ENCODE peak calls at places on chromosomes 16 and 17, in six cellular contexts. R is thoracic aorta, W is heart left ventricle, B is pancreas, O is AG04450, G is MM.1S. Q is an unnamed sample.

GRCh38 chr17:34314279-34314678 is 5.0 kb upstream of the CCL8 start:
- DNase-seq in W (no peak), G (peak), O (no peak), R (no peak), B (no peak), Q (no peak)

GRCh38 chr16:25135239-25135878 is 23.8 kb downstream of the LCMT1 start:
- DNase-seq in O (peak), G (no peak), B (no peak), W (no peak), R (no peak), Q (no peak)

GRCh38 chr17:28578246-28579195 is 1.8 kb upstream of the ALDOC start:
- DNase-seq in W (no peak), R (no peak), B (no peak), G (no peak), O (no peak), Q (no peak)

GRCh38 chr17:43351686-43352085 is 47.1 kb upstream of the ARL4D start:
- DNase-seq in R (no peak), G (no peak), O (no peak), B (no peak), W (no peak), Q (no peak)

GRCh38 chr16:29925173-29925804 is 737 bp downstream of the KCTD13 start:
- DNase-seq in B (no peak), G (no peak), O (no peak), W (no peak), R (no peak), Q (no peak)

GRCh38 chr17:9116861-9117568 is 95.7 kb downstream of the NTN1 start:
- DNase-seq in B (no peak), W (no peak), O (no peak), G (no peak), R (no peak), Q (no peak)

GRCh38 chr17:31327534-31328526 is 6.4 kb upstream of the EVI2A start:
- DNase-seq in G (no peak), R (no peak), W (no peak), O (peak), B (no peak), Q (no peak)

GRCh38 chr16:29810699-29811169 is 1.3 kb upstream of the PRRT2 start:
- DNase-seq in O (no peak), R (no peak), W (no peak), B (no peak), G (no peak), Q (peak)

GRCh38 chr16:87240211-87241134 is 76.7 kb downstream of the C16orf95 start:
- DNase-seq in W (no peak), O (no peak), G (no peak), B (no peak), R (no peak), Q (no peak)

GRCh38 chr16:17448640-17449638 is 21.8 kb downstream of the XYLT1 start:
- DNase-seq in W (peak), O (no peak), R (no peak), B (peak), G (no peak), Q (no peak)

GRCh38 chr16:1862394-1862793 is 9.6 kb downstream of the MEIOB start:
- DNase-seq in O (no peak), W (no peak), R (no peak), B (no peak), G (no peak), Q (no peak)

GRCh38 chr16:1865902-1866690 is 5.9 kb downstream of the MEIOB start:
- DNase-seq in G (no peak), R (no peak), W (no peak), O (no peak), B (no peak), Q (no peak)

GRCh38 chr16:1861730-1862129 is 10.2 kb downstream of the MEIOB start:
- DNase-seq in R (no peak), O (no peak), B (no peak), W (no peak), G (no peak), Q (no peak)

GRCh38 chr16:1859650-1860049 is 12.3 kb downstream of the MEIOB start:
- DNase-seq in G (no peak), B (no peak), O (no peak), R (no peak), W (no peak), Q (peak)

DNA sequence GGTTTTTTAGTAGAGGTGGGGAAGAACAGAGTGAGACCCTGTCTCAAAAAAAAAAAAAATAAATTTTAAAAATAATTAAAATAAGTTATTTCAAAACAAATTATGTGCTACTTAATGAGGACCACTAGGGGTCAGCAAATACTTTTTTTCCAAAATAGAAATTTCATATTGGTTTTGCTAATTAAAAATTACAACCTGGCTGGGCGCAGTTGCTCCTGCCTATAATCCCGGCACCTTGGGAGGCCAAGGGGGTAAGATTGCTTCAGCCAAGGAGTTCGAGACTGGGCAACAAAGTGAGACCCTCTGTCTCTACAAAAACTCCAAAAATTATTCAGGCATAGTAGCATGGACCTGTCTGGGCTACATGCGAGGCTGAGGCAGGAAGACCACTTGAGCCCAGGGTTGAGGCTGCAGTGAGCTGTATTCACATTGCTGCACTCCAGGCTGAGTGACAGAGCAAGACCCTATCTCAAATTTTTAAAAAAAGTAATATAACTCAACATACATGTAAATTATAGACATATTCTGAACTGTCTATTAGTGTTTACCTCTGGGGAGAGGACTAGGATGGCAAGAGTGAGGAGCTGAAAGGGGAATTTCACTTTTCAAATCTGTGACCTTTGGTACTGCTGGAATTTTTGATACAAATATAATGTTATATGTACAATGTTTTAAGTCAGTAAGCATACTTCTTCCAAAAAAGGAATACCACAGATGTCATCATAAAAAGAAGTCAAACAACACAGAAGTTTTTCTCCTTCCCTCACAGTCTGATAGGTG is 8.1 kb downstream of the MEIOB start:
- DNase-seq in O (no peak), B (no peak), W (no peak), G (peak), R (no peak), Q (no peak)
- TF ChIP-seq CTCF in O (peak), B (peak), W (peak), G (peak), R (peak), Q (peak)

GRCh38 chr17:37360632-37361031 is 15.2 kb upstream of the C17orf78 start:
- DNase-seq in W (no peak), G (no peak), B (no peak), R (no peak), O (no peak), Q (no peak)

GRCh38 chr17:37359682-37360188 is 16.1 kb upstream of the C17orf78 start:
- DNase-seq in R (peak), O (no peak), G (no peak), B (no peak), W (no peak), Q (no peak)

GRCh38 chr17:37361543-37361942 is 14.2 kb upstream of the C17orf78 start:
- DNase-seq in W (no peak), O (no peak), B (no peak), R (no peak), G (no peak), Q (no peak)

GRCh38 chr17:37358098-37358829 is 17.5 kb upstream of the C17orf78 start:
- DNase-seq in O (no peak), R (peak), B (peak), W (no peak), G (peak), Q (peak)

GRCh38 chr17:37358830-37359681 is 16.7 kb upstream of the C17orf78 start:
- DNase-seq in R (peak), W (peak), B (peak), G (peak), O (peak), Q (peak)
- TF ChIP-seq CTCF in R (no peak), W (peak), B (peak), G (peak), O (peak), Q (peak)

DNA sequence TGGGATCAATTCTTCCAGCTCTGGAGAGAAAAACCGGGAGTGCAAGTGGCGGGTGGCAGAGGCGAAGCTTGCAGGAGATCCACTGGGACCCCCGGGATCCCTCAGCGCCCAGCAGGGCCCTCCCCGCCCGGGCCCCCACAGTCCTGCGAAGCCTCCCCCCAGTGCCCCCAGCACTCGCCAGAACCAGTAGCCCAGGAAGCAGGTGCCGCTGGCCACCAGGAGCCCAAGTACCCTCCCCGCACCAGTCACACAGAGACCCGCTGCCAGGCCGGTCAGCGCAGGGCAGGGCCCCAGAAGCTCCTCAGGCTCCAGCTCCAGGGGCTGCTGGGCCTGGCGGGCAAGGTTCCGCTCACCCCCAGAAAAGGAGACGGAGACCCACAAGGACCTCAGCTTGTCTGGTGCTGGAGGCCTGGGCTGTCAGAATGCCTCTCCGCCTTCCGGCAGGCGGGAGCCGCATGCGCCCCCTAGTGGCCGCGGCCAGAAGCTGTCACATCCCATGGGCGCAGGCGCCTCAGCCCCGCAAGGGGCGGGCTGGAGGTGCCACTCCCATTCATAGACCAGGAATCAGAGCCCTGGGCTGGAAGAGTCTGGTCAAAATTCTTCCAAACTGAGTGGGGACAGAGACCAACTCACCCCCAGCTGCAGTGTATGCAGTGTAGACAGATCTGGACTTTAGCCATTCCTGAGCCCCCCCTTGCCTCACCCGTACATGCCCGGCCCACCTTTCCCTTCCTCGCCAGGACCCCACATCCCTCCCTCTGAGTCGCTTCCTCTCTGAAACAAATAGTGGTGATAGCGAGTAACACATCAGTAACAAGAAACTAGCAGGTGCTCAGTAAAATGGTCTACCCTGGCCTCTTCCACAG is 1002.3 kb downstream of the KCNJ18 start:
- DNase-seq in B (no peak), W (no peak), O (no peak), R (no peak), G (no peak), Q (no peak)
- TF ChIP-seq CTCF in B (no peak), W (peak), O (peak), R (peak), G (peak), Q (peak)

GRCh38 chr16:68433316-68433715 is 15.0 kb downstream of the SMPD3 start:
- DNase-seq in W (no peak), G (no peak), R (no peak), B (no peak), O (no peak), Q (no peak)

GRCh38 chr16:68432701-68433100 is 15.6 kb downstream of the SMPD3 start:
- DNase-seq in R (no peak), B (no peak), O (no peak), G (no peak), W (no peak), Q (no peak)

GRCh38 chr16:68434654-68435210 is 13.6 kb downstream of the SMPD3 start:
- DNase-seq in O (no peak), G (no peak), R (no peak), W (no peak), B (no peak), Q (no peak)

GRCh38 chr16:68436581-68436980 is 11.7 kb downstream of the SMPD3 start:
- DNase-seq in R (no peak), W (no peak), G (peak), O (no peak), B (no peak), Q (peak)
- TF ChIP-seq CTCF in R (no peak), W (no peak), G (peak), O (peak), B (no peak), Q (peak)

GRCh38 chr16:11101695-11102522 is 154.1 kb downstream of the SOCS1 start:
- DNase-seq in G (no peak), W (no peak), B (no peak), R (no peak), O (peak), Q (no peak)
- TF ChIP-seq CTCF in G (no peak), W (peak), B (no peak), R (no peak), O (peak), Q (peak)

DNA sequence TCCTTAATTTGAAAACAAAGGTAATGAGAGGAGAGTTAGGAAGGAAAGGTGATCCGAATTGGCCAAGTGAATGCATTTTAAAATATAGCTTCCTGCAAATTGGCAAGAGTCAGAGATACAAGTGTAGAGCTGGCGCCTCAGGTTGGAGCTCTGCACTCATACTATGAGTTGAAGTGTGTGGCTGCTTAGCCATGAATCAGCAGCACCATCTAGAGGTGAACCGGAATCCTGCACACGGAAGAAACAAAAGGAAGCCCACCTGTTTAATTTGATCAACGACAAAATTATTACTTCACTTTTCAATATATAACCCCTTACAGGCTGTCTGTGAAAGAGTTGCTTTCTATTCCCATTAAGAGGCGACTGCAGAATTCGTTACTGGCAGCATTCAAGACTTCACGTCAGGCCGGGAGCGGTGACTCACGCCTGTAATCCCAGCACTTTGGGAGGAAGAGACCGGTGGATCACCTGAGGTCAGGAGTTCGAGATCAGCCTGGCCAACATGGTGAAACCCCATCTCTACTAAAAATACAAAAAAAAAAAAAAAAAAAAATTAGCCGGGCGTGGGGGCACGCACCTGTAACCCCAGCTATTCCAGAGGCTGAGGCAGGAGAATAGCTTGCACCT is 1253.7 kb upstream of the CDH8 start:
- DNase-seq in G (peak), B (peak), O (no peak), W (no peak), R (no peak), Q (peak)
- TF ChIP-seq CTCF in G (peak), B (peak), O (peak), W (peak), R (no peak), Q (peak)

GRCh38 chr17:37090941-37091340 is 142.2 kb downstream of the AATF start:
- DNase-seq in B (no peak), W (no peak), G (no peak), O (no peak), R (no peak), Q (no peak)
- TF ChIP-seq CTCF in B (no peak), W (no peak), G (no peak), O (no peak), R (no peak), Q (no peak)

DNA sequence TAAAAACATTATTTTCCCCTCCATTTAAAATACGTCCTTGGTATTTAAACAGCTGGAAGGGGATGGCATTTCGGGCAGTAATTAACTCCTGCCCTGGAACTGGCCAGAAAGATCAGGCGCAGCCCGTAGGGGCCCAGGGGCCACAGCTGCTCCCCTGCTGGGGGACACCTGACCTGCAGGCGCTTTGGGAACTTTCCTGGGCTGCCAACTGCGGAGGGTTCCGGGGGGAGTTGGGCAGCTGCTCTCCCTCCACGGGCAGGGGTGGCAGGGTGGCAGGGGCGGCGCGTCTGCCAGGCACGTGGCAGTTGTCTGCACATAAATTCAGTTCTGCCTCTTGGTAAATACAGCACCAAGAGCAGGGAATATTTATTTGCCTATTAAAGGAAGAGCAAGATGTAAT is 30.1 kb upstream of the CHMP6 start:
- DNase-seq in W (peak), B (no peak), O (no peak), R (no peak), G (no peak), Q (no peak)
- TF ChIP-seq CTCF in W (no peak), B (no peak), O (peak), R (no peak), G (no peak), Q (no peak)

GRCh38 chr17:4665027-4665426 is 23.5 kb upstream of the ALOX15 start:
- DNase-seq in B (no peak), G (no peak), R (no peak), O (no peak), W (no peak), Q (no peak)
- TF ChIP-seq CTCF in B (no peak), G (no peak), R (no peak), O (no peak), W (no peak), Q (no peak)

GRCh38 chr17:73316919-73317505 is 5.2 kb upstream of the CDC42EP4 start:
- DNase-seq in O (no peak), R (no peak), G (no peak), B (no peak), W (no peak), Q (peak)
- TF ChIP-seq CTCF in O (no peak), R (no peak), G (no peak), B (no peak), W (no peak), Q (no peak)

Q was measured in H9.